ENCODE peak calls at places on chromosomes 2 and 18, in seven cellular contexts. Z is brain microvascular endothelial cell, L is Calu3, P is GM12865, T is endothelial cell, X is body of pancreas, E is HFF-Myc. B is an unnamed sample.

GRCh38 chr2:112001136-112001764 is 53.8 kb upstream of the TMEM87B start:
- DNase-seq in X (no peak), E (no peak), P (peak; percentile 30), T (no peak), L (no peak), Z (no peak), B (no peak)

GRCh38 chr2:209389124-209389523 is 34.7 kb upstream of the MAP2 start:
- DNase-seq in T (no peak), P (no peak), E (no peak), L (no peak), X (no peak), Z (no peak), B (no peak)

GRCh38 chr18:23137093-23137640 is 1.9 kb downstream of the CABLES1 start:
- DNase-seq in P (peak; percentile 45), L (no peak), E (no peak), X (no peak), T (peak; percentile 14), Z (no peak), B (peak; percentile 53)

GRCh38 chr2:158103358-158104021 is 1.8 kb downstream of the UPP2 start:
- DNase-seq in X (no peak), Z (no peak), L (no peak), E (no peak), P (no peak), T (no peak), B (no peak)

GRCh38 chr18:55320399-55321255 is 267.4 kb downstream of the TCF4 start:
- DNase-seq in E (no peak), T (no peak), P (peak; percentile 64), L (no peak), X (no peak), Z (no peak), B (no peak)

GRCh38 chr2:207142461-207142860 is 23.3 kb downstream of the KLF7 start:
- DNase-seq in X (no peak), E (no peak), P (peak; percentile 33), T (no peak), Z (no peak), L (no peak), B (peak; percentile 11)

GRCh38 chr2:214696681-214697080 is 112.8 kb downstream of the BARD1 start:
- DNase-seq in E (no peak), L (no peak), Z (no peak), X (no peak), T (no peak), P (no peak), B (no peak)

GRCh38 chr2:176140520-176141317 is 10.6 kb upstream of the HOXD4 start:
- DNase-seq in Z (no peak), X (peak; percentile 68), E (no peak), L (peak; percentile 89), T (peak; percentile 90), P (peak; percentile 84), B (peak; percentile 94)

GRCh38 chr2:113390133-113390849 is 47.2 kb upstream of the ZNG1B start:
- DNase-seq in E (peak; percentile 46), L (peak; percentile 77), P (peak; percentile 90), Z (peak; percentile 79), T (peak; percentile 81), X (peak; percentile 77), B (peak; percentile 84)

GRCh38 chr18:12904012-12904516 is 20.0 kb upstream of the PTPN2 start:
- DNase-seq in E (no peak), X (no peak), P (no peak), Z (no peak), T (no peak), L (no peak), B (no peak)

GRCh38 chr18:74396252-74397204 is 60.6 kb downstream of the DIPK1C start:
- DNase-seq in L (no peak), X (no peak), P (no peak), Z (no peak), T (no peak), E (no peak), B (no peak)

GRCh38 chr2:30188292-30188691 is 41.5 kb downstream of the YPEL5 start:
- DNase-seq in E (no peak), X (no peak), P (no peak), T (no peak), L (no peak), Z (no peak), B (no peak)

GRCh38 chr2:189505412-189505953 is 64.2 kb downstream of the WDR75 start:
- DNase-seq in L (no peak), P (no peak), T (no peak), E (no peak), X (no peak), Z (no peak), B (no peak)

GRCh38 chr2:203646266-203646864 is 60.1 kb upstream of the CD28 start:
- DNase-seq in L (peak; percentile 23), T (no peak), X (no peak), P (no peak), Z (no peak), E (no peak), B (no peak)

DNA sequence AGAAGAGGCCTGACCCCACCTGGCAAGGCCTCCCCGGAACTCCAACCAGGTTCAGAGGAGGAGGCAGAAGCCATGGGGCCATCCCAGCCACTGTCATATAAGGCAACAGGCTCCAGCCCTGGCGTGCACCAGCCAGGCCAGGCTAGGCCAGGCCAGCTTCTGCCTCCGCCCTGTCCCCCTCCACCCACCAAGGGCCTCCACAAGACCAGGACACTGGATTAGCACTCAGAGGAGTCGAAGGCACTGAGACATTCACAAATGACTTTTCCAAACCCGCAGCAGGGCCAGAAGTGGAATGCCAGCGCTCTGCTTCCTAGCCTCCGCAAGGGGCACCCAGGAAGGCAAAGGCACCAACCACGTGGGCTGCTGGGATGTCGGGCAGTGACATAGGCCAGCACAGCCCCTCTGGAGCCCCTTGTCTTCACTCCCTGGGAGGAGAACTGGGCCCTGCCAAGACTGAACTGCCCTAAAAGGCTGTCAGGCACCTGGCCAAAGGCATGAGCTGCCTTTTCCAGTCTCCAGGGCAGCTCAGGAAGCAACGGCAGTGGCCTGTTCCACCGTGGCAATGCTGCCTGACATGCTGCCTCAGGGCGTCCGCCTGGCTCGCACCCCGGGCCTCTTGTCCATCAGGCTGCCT is 37.6 kb upstream of the SEMA4C start:
- DNase-seq in Z (no peak), T (no peak), E (no peak), P (no peak), X (peak; percentile 59), L (no peak), B (no peak)
- TF ChIP-seq CTCF in Z (no peak), T (no peak), E (no peak), P (no peak), X (no peak), L (no peak), B (no peak)

DNA sequence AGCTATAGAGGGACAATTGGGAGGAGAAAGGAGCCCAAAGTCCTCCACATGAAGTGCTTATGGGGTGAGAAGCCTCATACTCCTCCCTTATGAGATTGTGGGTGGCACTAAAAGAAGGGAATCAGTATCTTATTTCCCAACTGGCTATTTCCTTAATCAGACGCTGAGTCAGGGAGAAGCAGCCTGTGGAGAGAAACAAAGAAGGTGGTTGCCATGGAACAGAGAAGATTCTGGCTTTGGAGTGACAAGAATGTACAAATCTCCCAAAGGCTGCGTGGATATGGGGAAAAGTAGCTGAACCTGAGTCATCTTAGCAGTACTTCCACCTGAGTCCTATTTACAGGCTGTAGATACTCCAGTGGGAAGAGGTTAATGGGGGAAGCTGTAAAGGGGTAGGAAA is 115.8 kb upstream of the CWC22 start:
- DNase-seq in L (no peak), X (no peak), T (no peak), P (no peak), Z (peak; percentile 77), E (no peak), B (no peak)
- TF ChIP-seq CTCF in L (no peak), X (no peak), T (no peak), P (no peak), Z (no peak), E (no peak), B (no peak)

DNA sequence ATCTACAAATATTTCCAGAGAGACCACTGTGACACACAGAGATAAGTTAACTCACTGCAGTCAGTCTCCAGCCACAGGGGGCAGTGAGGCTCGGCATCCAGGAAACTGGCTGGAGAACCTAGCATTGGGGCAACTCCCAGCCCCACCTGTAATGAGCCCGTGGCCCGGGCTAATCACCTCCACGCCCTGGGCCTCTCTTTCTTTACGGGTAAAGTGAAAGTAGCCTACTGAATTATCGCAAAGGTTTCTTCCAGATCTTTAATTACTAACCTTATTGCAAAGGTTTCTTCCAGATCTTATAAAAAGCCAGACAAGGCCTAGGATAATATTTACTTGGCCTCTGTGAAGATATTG is 45.6 kb upstream of the ACAA2 start:
- DNase-seq in T (no peak), P (no peak), Z (no peak), L (no peak), X (no peak), E (no peak), B (no peak)
- TF ChIP-seq CTCF in T (peak; percentile 66), P (no peak), Z (no peak), L (peak; percentile 3), X (peak; percentile 17), E (no peak), B (no peak)

DNA sequence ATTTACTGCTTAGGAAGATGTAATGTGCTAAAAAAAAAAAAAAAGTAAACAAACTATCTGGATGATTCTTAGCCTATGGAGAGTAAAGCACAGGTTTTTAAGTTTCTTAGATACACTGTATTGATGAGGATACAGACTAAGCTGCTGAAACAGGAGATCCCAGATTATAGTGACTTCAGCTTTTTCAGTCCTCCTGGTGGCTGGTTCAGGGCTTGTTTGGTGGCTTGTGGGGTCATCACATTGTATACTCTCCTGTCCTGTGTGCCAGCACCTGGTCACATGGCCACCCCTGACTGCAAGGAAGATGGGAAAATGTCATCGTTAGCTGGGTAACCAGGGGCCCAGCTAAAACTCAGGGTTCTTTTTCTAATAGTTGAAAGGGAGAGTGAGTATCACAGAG is 31.4 kb downstream of the RAB31 start:
- DNase-seq in L (no peak), Z (no peak), P (no peak), X (no peak), E (no peak), T (no peak), B (no peak)
- TF ChIP-seq CTCF in L (no peak), Z (peak; percentile 39), P (no peak), X (no peak), E (no peak), T (no peak), B (no peak)

DNA sequence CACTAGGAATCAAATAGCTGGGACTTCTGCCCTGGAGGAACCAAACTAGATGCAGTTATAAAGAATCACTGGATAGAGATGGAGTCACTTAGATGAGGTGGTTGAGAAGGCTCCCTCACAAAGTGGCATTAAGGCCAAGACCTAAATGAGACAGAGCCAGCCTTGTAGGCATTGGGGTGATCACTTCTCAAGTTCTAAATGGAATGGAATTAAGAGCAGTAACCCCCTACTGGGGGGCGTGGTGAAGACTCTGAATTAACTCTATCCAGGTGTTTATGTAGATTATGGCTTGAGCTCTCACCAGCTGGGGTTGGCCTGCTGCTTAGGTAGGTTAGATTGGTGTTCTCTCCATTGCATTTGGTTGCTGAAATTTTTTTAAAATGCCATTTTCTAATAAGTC is 71.3 kb downstream of the TTC27 start:
- DNase-seq in E (no peak), T (no peak), P (no peak), X (no peak), Z (no peak), L (no peak), B (no peak)
- TF ChIP-seq CTCF in E (no peak), T (no peak), P (no peak), X (no peak), Z (no peak), L (no peak), B (no peak)

GRCh38 chr18:76960528-76961035 is 138.2 kb downstream of the ZNF236 start:
- DNase-seq in Z (no peak), P (no peak), T (no peak), E (no peak), X (no peak), L (no peak), B (no peak)
- TF ChIP-seq CTCF in Z (no peak), P (no peak), T (no peak), E (no peak), X (no peak), L (no peak), B (no peak)

GRCh38 chr2:217918220-217919024 is 84.4 kb downstream of the TNS1 start:
- DNase-seq in Z (no peak), X (peak; percentile 32), T (peak; percentile 37), E (no peak), P (peak; percentile 9), L (peak; percentile 30), B (no peak)
- TF ChIP-seq CTCF in Z (peak; percentile 68), X (no peak), T (no peak), E (peak; percentile 17), P (peak; percentile 8), L (peak; percentile 23), B (no peak)

B was measured in GM20000.